ENCODE peak calls at places on chromosomes 16 and 17, in five cellular contexts. V is stimulated activated CD4-positive, alpha-beta T cell treated with anti-CD3 and anti-CD28 coated beads, Interleukin-1b, Interleukin-23, amount 100 ng/mL, for 4 hours; K is mesendoderm; W is NCI-H510A treated with DMSO at 0.1 percent for 48 hours; Y is progenitor cell of endocrine pancreas. O is an unnamed sample.

GRCh38 chr17:46264456-46265198 is 30.3 kb upstream of the LRRC37A start:
- DNase-seq in V (no peak), K (peak; percentile 91), W (no peak), Y (no peak), O (peak; percentile 67)

GRCh38 chr17:39772415-39772814 is 34.7 kb downstream of the GRB7 start:
- DNase-seq in V (no peak), K (no peak), W (no peak), Y (no peak), O (no peak)

GRCh38 chr17:83170571-83171260 is 91.3 kb downstream of the METRNL start:
- DNase-seq in V (no peak), K (no peak), W (no peak), Y (no peak), O (no peak)

GRCh38 chr17:47739150-47739549 is 6.1 kb downstream of the TBX21 start:
- DNase-seq in V (no peak), K (no peak), W (no peak), Y (no peak), O (no peak)

GRCh38 chr16:83137326-83137770 is 510.6 kb downstream of the CDH13 start:
- DNase-seq in V (no peak), K (no peak), W (no peak), Y (no peak), O (peak; percentile 15)

GRCh38 chr17:82866521-82867214 is 26.8 kb upstream of the ZNF750 start:
- DNase-seq in V (no peak), K (no peak), W (peak; percentile 54), Y (no peak), O (no peak)

GRCh38 chr17:77892469-77893143 is 65.9 kb upstream of the TNRC6C start:
- DNase-seq in V (no peak), K (peak; percentile 81), W (peak; percentile 7), Y (peak; percentile 34), O (peak; percentile 88)

GRCh38 chr17:71632328-71632727 is 488.5 kb upstream of the SOX9 start:
- DNase-seq in V (no peak), K (no peak), W (peak; percentile 74), Y (no peak), O (no peak)

GRCh38 chr16:56273615-56274014 is 82.3 kb downstream of the GNAO1 start:
- DNase-seq in V (no peak), K (no peak), W (no peak), Y (no peak), O (no peak)

GRCh38 chr17:42984486-42984885 is 4.1 kb downstream of the RUNDC1 start:
- DNase-seq in V (no peak), K (no peak), W (no peak), Y (no peak), O (no peak)

GRCh38 chr16:30728321-30728720 is 19.9 kb upstream of the PHKG2 start:
- DNase-seq in V (no peak), K (no peak), W (no peak), Y (no peak), O (no peak)

GRCh38 chr16:23552171-23552570 is 5.0 kb downstream of the EARS2 start:
- DNase-seq in V (no peak), K (peak; percentile 72), W (no peak), Y (no peak), O (no peak)

GRCh38 chr16:2895813-2896212 is 12.8 kb downstream of the FLYWCH2 start:
- DNase-seq in V (no peak), K (no peak), W (no peak), Y (no peak), O (no peak)

GRCh38 chr16:84308120-84308519 is 13.4 kb downstream of the WFDC1 start:
- DNase-seq in V (peak; percentile 7), K (peak; percentile 75), W (peak; percentile 36), Y (peak; percentile 20), O (peak; percentile 78)

GRCh38 chr16:78990309-78990701 is 610.2 kb downstream of the MAF start:
- DNase-seq in V (no peak), K (no peak), W (no peak), Y (no peak), O (peak; percentile 83)

GRCh38 chr17:73068322-73069153 is 23.9 kb downstream of the SLC39A11 start:
- DNase-seq in V (no peak), K (peak; percentile 88), W (no peak), Y (no peak), O (peak; percentile 50)

GRCh38 chr17:81332949-81333570 is 38.0 kb upstream of the SLC38A10 start:
- DNase-seq in V (no peak), K (no peak), W (peak; percentile 37), Y (no peak), O (no peak)

GRCh38 chr16:10314811-10315210 is 71.0 kb upstream of the ATF7IP2 start:
- DNase-seq in V (no peak), K (peak; percentile 39), W (no peak), Y (no peak), O (no peak)

GRCh38 chr17:17702821-17703607 is 21.8 kb downstream of the RAI1 start:
- DNase-seq in V (no peak), K (peak; percentile 79), W (no peak), Y (no peak), O (peak; percentile 84)

GRCh38 chr17:41486809-41487530 is 2.7 kb downstream of the KRT36 start:
- DNase-seq in V (peak; percentile 33), K (peak; percentile 72), W (no peak), Y (no peak), O (peak; percentile 74)

GRCh38 chr16:85673529-85674417 is 15.0 kb downstream of the GINS2 start:
- DNase-seq in V (no peak), K (no peak), W (peak; percentile 69), Y (no peak), O (no peak)

GRCh38 chr17:80504671-80505413 is 28.4 kb upstream of the NPTX1 start:
- DNase-seq in V (no peak), K (no peak), W (no peak), Y (no peak), O (no peak)

GRCh38 chr17:18015603-18016002 is 23.4 kb downstream of the ATPAF2 start:
- DNase-seq in V (no peak), K (no peak), W (no peak), Y (no peak), O (no peak)

O was measured in ELF-1.